ENCODE peak calls at places on chromosomes 16 and 17, in five cellular contexts. U is A549, P is neural progenitor cell, C is thoracic aorta, W is psoas muscle. X is an unnamed sample.

GRCh38 chr17:41800601-41801373 is 11.0 kb downstream of the P3H4 start:
- DNase-seq in U (peak), P (peak), C (no peak), W (no peak), X (peak)

GRCh38 chr16:54287018-54287757 is 601 bp upstream of the IRX3 start:
- DNase-seq in U (no peak), P (no peak), C (no peak), W (no peak), X (no peak)

GRCh38 chr16:1245452-1246005 is 5.0 kb downstream of the TPSAB1 start:
- DNase-seq in U (no peak), P (no peak), C (no peak), W (no peak), X (no peak)

GRCh38 chr17:53719229-53719628 is 103.5 kb upstream of the KIF2B start:
- DNase-seq in U (no peak), P (no peak), C (no peak), W (no peak), X (no peak)

GRCh38 chr16:61921373-61921772 is 114.9 kb downstream of the CDH8 start:
- DNase-seq in U (no peak), P (no peak), C (no peak), W (no peak), X (no peak)

GRCh38 chr17:73291260-73291801 is 20.5 kb downstream of the CDC42EP4 start:
- DNase-seq in U (peak), P (no peak), C (peak), W (peak), X (peak)

GRCh38 chr16:1194665-1195392 is 30.2 kb downstream of the TPSG1 start:
- DNase-seq in U (no peak), P (peak), C (no peak), W (no peak), X (no peak)

GRCh38 chr17:62819511-62820221 is 11.6 kb upstream of the MARCHF10 start:
- DNase-seq in U (peak), P (peak), C (peak), W (peak), X (peak)

GRCh38 chr17:56908061-56908542 is 5.7 kb downstream of the TRIM25 start:
- DNase-seq in U (no peak), P (no peak), C (no peak), W (peak), X (peak)

GRCh38 chr17:59506907-59507726 is 58.3 kb upstream of the DHX40 start:
- DNase-seq in U (no peak), P (no peak), C (no peak), W (no peak), X (no peak)

GRCh38 chr17:48791128-48792032 is 25.6 kb downstream of the TTLL6 start:
- DNase-seq in U (peak), P (peak), C (peak), W (peak), X (peak)

GRCh38 chr16:85402910-85403692 is 210.0 kb upstream of the GSE1 start:
- DNase-seq in U (no peak), P (no peak), C (no peak), W (peak), X (no peak)

GRCh38 chr16:86519649-86520316 is 9.5 kb downstream of the FOXF1 start:
- DNase-seq in U (peak), P (peak), C (no peak), W (peak), X (no peak)

GRCh38 chr16:73166394-73166971 is 118.6 kb upstream of the ZFHX3 start:
- DNase-seq in U (no peak), P (peak), C (no peak), W (no peak), X (no peak)

GRCh38 chr17:31216053-31216751 is 80.8 kb downstream of the OMG start:
- DNase-seq in U (peak), P (peak), C (no peak), W (no peak), X (no peak)

GRCh38 chr16:81831722-81832126 is 52.6 kb downstream of the PLCG2 start:
- DNase-seq in U (no peak), P (no peak), C (no peak), W (peak), X (peak)

GRCh38 chr16:67430504-67431076 is 331 bp upstream of the HSD11B2 start:
- DNase-seq in U (peak), P (peak), C (no peak), W (no peak), X (no peak)

GRCh38 chr16:83015871-83016270 is 389.1 kb downstream of the CDH13 start:
- DNase-seq in U (no peak), P (no peak), C (no peak), W (no peak), X (no peak)

GRCh38 chr16:67278773-67279295 is 498 bp upstream of the PLEKHG4 start:
- DNase-seq in U (peak), P (peak), C (no peak), W (peak), X (no peak)

GRCh38 chr16:2512920-2513404 is 790 bp upstream of the ATP6V0C start:
- DNase-seq in U (no peak), P (peak), C (no peak), W (peak), X (peak)

GRCh38 chr17:60249517-60249826 is 99.7 kb downstream of the CA4 start:
- DNase-seq in U (no peak), P (peak), C (no peak), W (no peak), X (no peak)

GRCh38 chr17:7236808-7237207 is 2.4 kb downstream of the PHF23 start:
- DNase-seq in U (no peak), P (no peak), C (no peak), W (peak), X (no peak)

GRCh38 chr17:7234100-7235012 is at the start of gene DVL2:
- DNase-seq in U (peak), P (peak), C (peak), W (peak), X (peak)

GRCh38 chr17:7237761-7238417 is 1.4 kb downstream of the PHF23 start:
- DNase-seq in U (peak), P (peak), C (no peak), W (peak), X (peak)

GRCh38 chr17:7237266-7237760 is 1.9 kb downstream of the PHF23 start:
- DNase-seq in U (no peak), P (no peak), C (no peak), W (no peak), X (no peak)

GRCh38 chr17:7235693-7236665 is 1.7 kb upstream of the DVL2 start:
- DNase-seq in U (no peak), P (no peak), C (no peak), W (peak), X (no peak)
- H3K4me3 ChIP-seq in U (no peak), P (no peak), C (no peak), W (peak), X (no peak)

GRCh38 chr16:4937782-4938682 is 1.1 kb upstream of the PPL start:
- DNase-seq in U (no peak), P (no peak), C (no peak), W (no peak), X (peak)
- H3K4me3 ChIP-seq in U (no peak), P (peak), C (no peak), W (peak), X (no peak)

GRCh38 chr17:43814714-43815113 is 18.2 kb downstream of the MPP3 start:
- DNase-seq in U (no peak), P (no peak), C (no peak), W (no peak), X (no peak)

GRCh38 chr17:43813386-43813785 is 19.6 kb downstream of the MPP3 start:
- DNase-seq in U (no peak), P (no peak), C (no peak), W (no peak), X (no peak)

GRCh38 chr17:43812396-43813265 is 20.3 kb downstream of the MPP3 start:
- DNase-seq in U (no peak), P (no peak), C (no peak), W (no peak), X (no peak)

GRCh38 chr17:43816336-43817320 is 16.3 kb downstream of the MPP3 start:
- DNase-seq in U (no peak), P (no peak), C (no peak), W (no peak), X (no peak)

DNA sequence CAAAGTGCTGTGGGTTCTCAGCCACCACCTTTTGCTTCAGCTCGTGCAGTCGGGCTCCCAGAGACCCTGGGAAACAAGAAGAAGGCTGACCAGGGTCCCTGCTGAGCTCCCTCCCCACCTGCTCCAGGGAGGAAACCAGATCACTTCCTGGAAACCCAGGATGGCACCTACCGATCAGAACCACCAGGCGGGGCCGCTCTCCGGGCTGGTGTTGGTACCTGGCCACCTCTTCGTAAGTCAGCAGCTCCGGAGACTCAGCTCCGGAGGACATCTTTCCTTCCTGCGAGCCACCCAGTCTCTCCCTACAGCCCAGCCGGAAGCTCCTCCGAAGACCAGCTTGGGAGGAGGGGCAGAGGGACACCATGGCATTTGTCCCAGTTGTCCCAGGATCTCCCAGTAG is 18.9 kb downstream of the MPP3 start:
- DNase-seq in U (peak), P (no peak), C (no peak), W (no peak), X (no peak)
- H3K4me3 ChIP-seq in U (no peak), P (no peak), C (no peak), W (no peak), X (no peak)

GRCh38 chr16:49698416-49698815 is 157.5 kb downstream of the ZNF423 start:
- DNase-seq in U (no peak), P (peak), C (no peak), W (no peak), X (no peak)

GRCh38 chr16:49699718-49700117 is 156.2 kb downstream of the ZNF423 start:
- DNase-seq in U (no peak), P (no peak), C (no peak), W (no peak), X (no peak)

GRCh38 chr16:49700222-49700927 is 155.5 kb downstream of the ZNF423 start:
- DNase-seq in U (no peak), P (peak), C (no peak), W (peak), X (peak)

GRCh38 chr16:49697631-49698030 is 158.3 kb downstream of the ZNF423 start:
- DNase-seq in U (no peak), P (peak), C (no peak), W (no peak), X (no peak)

DNA sequence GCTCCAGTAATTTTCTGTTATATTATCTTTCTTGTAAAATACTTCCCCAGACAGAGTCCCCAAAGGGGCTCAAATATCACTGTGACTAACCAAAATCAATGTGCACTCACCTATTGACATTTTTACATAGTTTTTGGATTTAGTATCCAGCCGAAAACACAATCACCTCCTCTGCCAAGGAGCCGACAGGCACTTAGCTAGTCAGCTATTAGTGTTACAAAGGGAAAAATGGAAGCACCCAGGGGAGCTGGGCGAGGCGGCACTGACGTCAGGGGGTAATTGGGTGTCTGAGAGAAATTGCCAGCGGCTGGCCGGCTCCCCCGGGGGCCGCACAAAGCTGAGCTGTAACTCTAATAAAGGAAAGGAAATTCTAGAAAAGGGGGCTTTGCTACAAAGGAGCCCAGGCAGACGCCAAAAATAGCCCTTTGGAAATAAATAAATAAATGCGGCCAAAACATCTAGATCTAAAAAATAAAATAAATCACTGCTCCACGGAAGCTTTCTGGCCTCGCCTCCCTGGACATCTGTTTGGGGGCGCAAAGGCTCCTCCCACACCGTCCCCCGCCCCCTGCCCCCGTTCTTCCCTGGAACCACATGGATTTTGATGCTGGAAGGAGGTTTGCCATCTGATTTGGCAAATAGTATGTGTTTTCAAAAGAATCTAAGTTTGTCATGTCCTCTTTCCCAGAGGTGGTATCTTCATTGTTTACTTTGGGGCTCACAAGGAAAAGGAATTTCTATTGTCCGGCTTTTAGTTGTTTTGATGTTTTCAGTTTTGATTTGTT is 156.8 kb downstream of the ZNF423 start:
- DNase-seq in U (no peak), P (peak), C (no peak), W (peak), X (no peak)
- H3K4me3 ChIP-seq in U (no peak), P (no peak), C (peak), W (peak), X (no peak)

GRCh38 chr17:47205419-47205963 is 3.7 kb upstream of the MYL4 start:
- DNase-seq in U (no peak), P (no peak), C (no peak), W (peak), X (peak)
- H3K4me3 ChIP-seq in U (no peak), P (no peak), C (peak), W (peak), X (no peak)

DNA sequence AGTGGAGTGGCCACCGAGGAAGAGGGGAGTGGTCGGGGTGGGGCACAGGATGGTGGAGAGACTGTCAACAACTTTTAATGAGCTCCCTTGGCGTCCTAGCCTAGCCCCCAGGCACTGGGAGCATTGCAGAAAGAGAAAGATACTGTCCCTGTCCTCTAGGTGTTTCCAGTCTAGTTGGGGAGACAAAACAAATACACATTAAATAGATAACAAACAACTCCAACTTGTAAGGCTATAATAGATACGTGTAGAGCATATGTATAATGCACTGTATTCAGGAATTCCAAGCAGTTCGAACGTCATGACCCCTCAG is 435 bp upstream of the UBE2O start:
- DNase-seq in U (no peak), P (no peak), C (no peak), W (no peak), X (no peak)
- H3K4me3 ChIP-seq in U (peak), P (peak), C (peak), W (peak), X (no peak)

X was measured in lung.